ENCODE peak calls at places on chromosomes 4 and X, in five cellular contexts. C is SK-N-SH, M is GM06990, R is aorta, Q is Peyer's patch. F is an unnamed sample.

GRCh38 chr4:21768349-21769310 is 179.9 kb downstream of the KCNIP4 start:
- DNase-seq in C (peak; percentile 18), M (peak; percentile 24), R (no peak), Q (no peak), F (peak; percentile 25)

GRCh38 chr4:140556372-140557085 is 12.2 kb downstream of the UCP1 start:
- DNase-seq in C (no peak), M (peak; percentile 61), R (no peak), Q (no peak), F (no peak)

GRCh38 chr4:19486400-19486799 is 765.3 kb upstream of the SLIT2 start:
- DNase-seq in C (peak; percentile 28), M (no peak), R (no peak), Q (no peak), F (no peak)

GRCh38 chr4:61753739-61754138 is 553.6 kb downstream of the ADGRL3 start:
- DNase-seq in C (no peak), M (no peak), R (no peak), Q (no peak), F (no peak)

GRCh38 chrX:122982521-122982920 is 201.6 kb upstream of the GRIA3 start:
- DNase-seq in C (no peak), M (no peak), R (no peak), Q (no peak), F (no peak)

GRCh38 chrX:128805236-128805635 is 718.1 kb downstream of the SMARCA1 start:
- DNase-seq in C (no peak), M (no peak), R (no peak), Q (no peak), F (no peak)

GRCh38 chr4:72631296-72631695 is 62.3 kb upstream of the ADAMTS3 start:
- DNase-seq in C (peak; percentile 8), M (no peak), R (no peak), Q (no peak), F (no peak)

GRCh38 chr4:78560296-78560963 is 8.9 kb downstream of the ANXA3 start:
- DNase-seq in C (no peak), M (no peak), R (no peak), Q (no peak), F (no peak)

GRCh38 chrX:65696613-65697012 is 29.2 kb downstream of the MSN start:
- DNase-seq in C (no peak), M (no peak), R (no peak), Q (no peak), F (no peak)

GRCh38 chrX:40922307-40922706 is 162.9 kb upstream of the USP9X start:
- DNase-seq in C (peak; percentile 33), M (no peak), R (no peak), Q (no peak), F (peak; percentile 61)

GRCh38 chr4:113607147-113607720 is 154.3 kb downstream of the CAMK2D start:
- DNase-seq in C (no peak), M (no peak), R (no peak), Q (no peak), F (no peak)

GRCh38 chr4:147626903-147627302 is 9.7 kb downstream of the TMEM184C start:
- DNase-seq in C (no peak), M (no peak), R (no peak), Q (no peak), F (no peak)

GRCh38 chrX:144494069-144494468 is 610.2 kb downstream of the UBE2NL start:
- DNase-seq in C (no peak), M (no peak), R (no peak), Q (no peak), F (no peak)

GRCh38 chrX:20531667-20532066 is 265.0 kb upstream of the RPS6KA3 start:
- DNase-seq in C (no peak), M (no peak), R (no peak), Q (no peak), F (no peak)

GRCh38 chrX:139200793-139201192 is 329.7 kb upstream of the F9 start:
- DNase-seq in C (no peak), M (no peak), R (no peak), Q (no peak), F (no peak)

GRCh38 chr4:89298788-89299152 is 8.8 kb downstream of the GPRIN3 start:
- DNase-seq in C (no peak), M (no peak), R (no peak), Q (no peak), F (no peak)

GRCh38 chr4:119227690-119228089 is 15.2 kb downstream of the USP53 start:
- DNase-seq in C (no peak), M (no peak), R (no peak), Q (no peak), F (no peak)

GRCh38 chr4:159175165-159175988 is 72.5 kb downstream of the RAPGEF2 start:
- DNase-seq in C (peak; percentile 48), M (peak; percentile 30), R (peak; percentile 63), Q (peak; percentile 56), F (peak; percentile 22)

GRCh38 chrX:139739138-139739537 is 31.2 kb upstream of the MCF2 start:
- DNase-seq in C (no peak), M (peak; percentile 27), R (no peak), Q (no peak), F (no peak)

GRCh38 chrX:18769812-18770573 is 62.5 kb downstream of the PPEF1 start:
- DNase-seq in C (peak; percentile 76), M (no peak), R (no peak), Q (no peak), F (no peak)

GRCh38 chr4:138845051-138845450 is 170.5 kb upstream of the NOCT start:
- DNase-seq in C (no peak), M (no peak), R (no peak), Q (no peak), F (no peak)

GRCh38 chr4:40613456-40613855 is 16.2 kb downstream of the RBM47 start:
- DNase-seq in C (no peak), M (no peak), R (no peak), Q (no peak), F (no peak)

DNA sequence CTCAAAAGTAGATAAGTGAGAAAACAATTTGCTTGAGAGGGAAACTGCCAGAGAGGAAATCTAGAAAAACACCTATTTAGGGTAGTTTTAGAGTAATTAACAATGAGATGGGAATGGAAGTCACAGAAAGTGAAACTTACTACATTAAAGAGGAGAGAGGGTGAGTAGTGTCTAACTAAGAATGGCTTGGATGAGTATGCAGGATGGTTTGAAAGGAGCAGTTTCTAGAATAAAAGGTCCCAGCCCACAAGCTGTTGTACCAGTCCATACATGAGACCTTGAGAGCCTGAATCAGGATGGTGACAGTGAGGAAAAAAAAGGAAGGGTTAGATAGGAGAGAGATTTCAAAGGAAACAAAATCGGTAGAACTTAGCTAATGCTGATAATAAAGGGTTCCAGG is 1.3 kb downstream of the GAR1 start:
- DNase-seq in C (no peak), M (no peak), R (no peak), Q (no peak), F (no peak)
- H3K4me3 ChIP-seq in C (peak overlapping the region; percentile 91), M (peak overlapping the region; percentile 71), R (no peak overlapping the region), Q (no peak overlapping the region), F (no peak overlapping the region)

GRCh38 chr4:173528378-173529321 is 1.4 kb downstream of the HAND2 start:
- DNase-seq in C (peak; percentile 67), M (no peak), R (peak; percentile 56), Q (no peak), F (peak; percentile 71)

GRCh38 chr4:173529505-173530325 is at the start of gene HAND2:
- DNase-seq in C (peak; percentile 91), M (no peak), R (peak; percentile 84), Q (no peak), F (peak; percentile 83)

GRCh38 chr4:173532725-173533511 is 2.9 kb upstream of the HAND2 start:
- DNase-seq in C (no peak), M (no peak), R (no peak), Q (no peak), F (peak; percentile 4)

GRCh38 chr4:173531085-173531965 is 1.3 kb upstream of the HAND2 start:
- DNase-seq in C (no peak), M (no peak), R (peak; percentile 56), Q (no peak), F (peak; percentile 56)

DNA sequence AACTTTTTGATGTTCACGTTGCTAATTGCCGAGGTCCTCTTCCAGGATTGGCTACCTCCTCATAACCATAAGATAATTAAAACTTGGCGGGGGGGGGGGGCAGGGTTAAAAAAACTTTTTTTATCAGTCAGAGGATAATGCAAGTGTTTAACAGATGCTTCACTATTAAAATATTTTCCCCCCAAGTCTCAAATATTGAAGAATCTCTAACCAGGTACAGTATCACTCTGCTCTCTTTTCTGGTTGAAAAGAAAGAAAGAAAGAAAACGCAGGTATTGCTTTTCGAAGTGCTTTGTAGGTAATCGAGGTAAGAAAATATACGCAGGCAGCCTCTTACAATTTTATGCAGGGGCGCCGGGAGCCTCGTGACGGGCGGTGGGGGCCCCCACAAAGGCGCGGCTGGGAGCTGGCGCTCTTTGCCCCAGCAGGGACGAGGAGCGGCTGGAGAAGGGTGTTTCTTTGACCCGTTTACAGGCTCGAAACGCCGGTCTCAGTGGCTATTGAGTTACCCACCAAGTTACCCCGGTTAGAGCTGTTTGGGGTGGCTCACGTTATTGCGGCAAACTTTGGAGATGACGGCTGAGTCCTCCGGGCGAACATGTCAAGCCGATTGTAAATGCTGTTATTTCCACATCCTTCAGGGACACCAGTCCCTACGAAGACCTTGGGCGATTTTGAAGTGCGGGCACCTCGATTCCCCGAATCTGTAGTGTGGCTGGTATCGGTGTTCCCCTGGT is 465 bp upstream of the HAND2 start:
- DNase-seq in C (peak; percentile 36), M (no peak), R (no peak), Q (no peak), F (peak; percentile 60)
- H3K27me3 ChIP-seq in C (no peaks in the 10 kb centered on the region), M (peaks cover 1% of the 10 kb centered on the region), R (no peaks in the 10 kb centered on the region), Q (peaks cover 4% of the 10 kb centered on the region), F (peaks cover 98% of the 10 kb centered on the region)

DNA sequence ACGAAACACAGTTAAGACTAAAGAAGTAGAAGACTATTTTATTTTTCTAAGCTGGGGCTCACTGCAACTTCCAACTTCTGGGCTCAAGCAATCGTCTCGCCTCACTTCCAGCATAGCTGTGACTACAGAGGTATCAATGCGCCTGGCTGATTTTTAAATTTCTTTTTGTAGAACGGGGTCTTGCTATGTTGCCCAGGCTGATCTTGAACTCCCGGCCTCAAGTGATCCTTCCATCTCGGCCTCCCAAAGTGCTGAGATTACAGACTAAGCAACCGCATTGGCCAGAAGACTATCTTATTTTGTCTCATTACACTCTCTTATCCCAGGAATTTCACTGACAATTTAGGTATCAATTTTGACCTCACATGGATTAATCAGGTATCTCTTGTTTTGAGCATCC is 1.2 kb downstream of the LAMTOR3 start:
- DNase-seq in C (no peak), M (no peak), R (no peak), Q (no peak), F (no peak)
- H3K4me3 ChIP-seq in C (peak overlapping the region; percentile 95), M (peak overlapping the region; percentile 99), R (no peak overlapping the region), Q (no peak overlapping the region), F (no peak overlapping the region)

GRCh38 chr4:1787411-1788077 is 5.5 kb upstream of the FGFR3 start:
- DNase-seq in C (no peak), M (no peak), R (no peak), Q (no peak), F (peak; percentile 65)
- H3K27me3 ChIP-seq in C (no peaks in the 10 kb centered on the region), M (no peaks in the 10 kb centered on the region), R (no peaks in the 10 kb centered on the region), Q (no peaks in the 10 kb centered on the region), F (peaks cover 13% of the 10 kb centered on the region)

GRCh38 chr4:144862221-144862620 is 216.3 kb downstream of the HHIP start:
- DNase-seq in C (no peak), M (no peak), R (no peak), Q (no peak), F (no peak)
- H3K4me3 ChIP-seq in C (no peak overlapping the region), M (no peak overlapping the region), R (no peak overlapping the region), Q (no peak overlapping the region), F (no peak overlapping the region)

GRCh38 chrX:16516473-16516872 is 133.5 kb upstream of the S100G start:
- DNase-seq in C (no peak), M (no peak), R (no peak), Q (no peak), F (no peak)
- H3K27me3 ChIP-seq in C (no peaks in the 10 kb centered on the region), M (no peaks in the 10 kb centered on the region), R (no peaks in the 10 kb centered on the region), Q (no peaks in the 10 kb centered on the region), F (no peaks in the 10 kb centered on the region)